ENCODE peak calls at places on chromosome 3, in eight cellular contexts. K is esophagus squamous epithelium, D is H7, O is osteoblast, V is left ventricle myocardium inferior, U is fibroblast of lung, F is K562, J is heart left ventricle. N is an unnamed sample. For H3K27me3, the result is how much of the 10 kb centered on the place peaks cover.

GRCh38 chr3:31444220-31445142 is 88.2 kb upstream of the STT3B start:
- DNase-seq in K (no peak), D (no peak), O (no peak), V (no peak), U (no peak), F (no peak), J (no peak), N (no peak)

GRCh38 chr3:58058654-58059263 is 50.5 kb downstream of the FLNB start:
- DNase-seq in K (no peak), D (no peak), O (no peak), V (no peak), U (peak), F (no peak), J (no peak), N (no peak)

GRCh38 chr3:114363554-114364202 is 69.8 kb downstream of the TIGIT start:
- DNase-seq in K (no peak), D (no peak), O (no peak), V (no peak), U (peak), F (no peak), J (no peak), N (no peak)

GRCh38 chr3:114758828-114759709 is 388.0 kb downstream of the ZBTB20 start:
- DNase-seq in K (no peak), D (no peak), O (no peak), V (no peak), U (peak), F (no peak), J (no peak), N (peak)

GRCh38 chr3:38627956-38628355 is 21.5 kb downstream of the SCN5A start:
- DNase-seq in K (no peak), D (peak), O (no peak), V (no peak), U (no peak), F (peak), J (no peak), N (peak)

GRCh38 chr3:178518660-178519396 is 17.4 kb upstream of the KCNMB2 start:
- DNase-seq in K (no peak), D (no peak), O (no peak), V (no peak), U (peak), F (no peak), J (no peak), N (no peak)

GRCh38 chr3:94070341-94070911 is 7.6 kb downstream of the NSUN3 start:
- DNase-seq in K (no peak), D (no peak), O (no peak), V (no peak), U (no peak), F (no peak), J (no peak), N (no peak)

GRCh38 chr3:191688756-191689433 is 227.9 kb downstream of the PYDC2 start:
- DNase-seq in K (no peak), D (no peak), O (no peak), V (no peak), U (no peak), F (no peak), J (no peak), N (no peak)

GRCh38 chr3:49411968-49412631 is at the start of the genes RHOA and TCTA:
- DNase-seq in K (peak), D (peak), O (peak), V (peak), U (peak), F (peak), J (peak), N (peak)

GRCh38 chr3:35487396-35487795 is 151.9 kb upstream of the ARPP21 start:
- DNase-seq in K (no peak), D (no peak), O (no peak), V (no peak), U (no peak), F (no peak), J (no peak), N (no peak)

GRCh38 chr3:28575100-28575747 is 226.6 kb upstream of the AZI2 start:
- DNase-seq in K (no peak), D (peak), O (peak), V (peak), U (no peak), F (no peak), J (peak), N (peak)

GRCh38 chr3:89046661-89047060 is 60.8 kb upstream of the EPHA3 start:
- DNase-seq in K (no peak), D (no peak), O (peak), V (no peak), U (no peak), F (no peak), J (no peak), N (no peak)

GRCh38 chr3:89038864-89039263 is 68.6 kb upstream of the EPHA3 start:
- DNase-seq in K (no peak), D (no peak), O (no peak), V (no peak), U (no peak), F (no peak), J (no peak), N (no peak)

GRCh38 chr3:89043406-89043947 is 63.9 kb upstream of the EPHA3 start:
- DNase-seq in K (no peak), D (no peak), O (no peak), V (no peak), U (no peak), F (no peak), J (no peak), N (no peak)

DNA sequence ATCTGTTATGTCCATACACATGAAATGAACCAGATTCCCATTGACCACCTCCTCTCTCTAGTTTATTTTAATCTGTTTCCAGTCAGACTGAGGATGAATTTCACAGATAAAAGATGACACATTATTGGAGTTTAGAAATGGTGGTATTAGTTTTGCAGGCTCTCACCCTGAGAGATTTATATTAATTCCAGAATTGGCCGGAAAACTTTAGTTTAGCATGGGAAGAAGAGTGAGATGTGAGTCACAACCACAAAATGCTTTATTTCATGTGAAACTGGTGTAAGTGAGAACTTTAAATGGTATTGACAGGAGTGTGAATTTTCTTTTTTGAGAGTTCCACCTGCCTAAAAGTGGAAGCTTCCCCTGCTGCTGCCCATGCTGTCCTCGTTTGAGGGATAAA is 65.2 kb upstream of the EPHA3 start:
- DNase-seq in K (no peak), D (no peak), O (peak), V (no peak), U (peak), F (no peak), J (no peak), N (no peak)
- H3K27me3 ChIP-seq in K (under half), D (under half), O (under half), V (under half), U (under half), F (under half), J (under half), N (under half)

DNA sequence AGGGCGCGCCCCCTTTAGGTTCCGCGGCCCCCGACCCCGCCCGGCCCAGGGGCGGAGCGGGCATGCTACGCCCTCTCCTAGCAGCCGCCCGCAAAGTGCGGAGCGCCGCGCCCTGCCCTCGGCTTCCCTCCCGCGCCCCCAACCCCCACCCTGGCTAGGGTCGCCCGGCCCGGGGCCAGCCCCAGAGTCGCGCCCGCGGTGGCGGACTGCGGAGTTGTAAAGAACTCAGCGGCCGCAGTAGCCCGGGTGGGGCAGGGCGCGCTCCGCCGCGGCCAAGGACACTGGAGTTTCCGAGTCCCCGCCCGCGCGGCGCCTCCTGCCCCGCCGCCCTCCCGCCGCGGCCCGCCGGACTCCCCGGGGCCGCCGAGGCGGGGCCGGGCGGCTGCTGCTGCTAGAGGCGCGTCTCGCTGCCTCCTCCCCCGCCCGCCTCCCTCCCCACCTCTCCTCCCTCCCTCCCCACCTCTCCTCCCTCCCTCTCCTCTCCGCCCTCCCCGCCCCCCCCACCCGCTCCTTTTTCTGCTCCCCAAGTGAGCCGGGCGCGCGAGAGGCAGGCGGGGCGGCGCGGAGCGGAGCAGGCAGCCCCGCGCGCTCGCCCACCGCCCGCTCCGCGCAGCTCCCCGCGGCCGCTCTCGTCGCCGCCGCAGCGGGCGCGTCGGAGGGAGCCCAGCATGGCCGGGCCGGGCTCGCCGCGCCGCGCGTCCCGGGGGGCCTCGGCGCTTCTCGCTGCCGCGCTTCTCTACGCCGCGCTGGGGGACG is at the start of gene CACNA2D3:
- DNase-seq in K (no peak), D (peak), O (peak), V (peak), U (peak), F (no peak), J (peak), N (peak)
- H3K27me3 ChIP-seq in K (half or more), D (half or more), O (under half), V (half or more), U (under half), F (under half), J (under half), N (half or more)

GRCh38 chr3:184228376-184229137 is 828 bp upstream of the VWA5B2 start:
- DNase-seq in K (no peak), D (no peak), O (no peak), V (no peak), U (no peak), F (no peak), J (no peak), N (no peak)

GRCh38 chr3:184229424-184230080 is at the start of gene VWA5B2:
- DNase-seq in K (no peak), D (peak), O (peak), V (peak), U (peak), F (peak), J (peak), N (peak)

GRCh38 chr3:184230081-184230602 is 757 bp downstream of the VWA5B2 start:
- DNase-seq in K (no peak), D (peak), O (peak), V (no peak), U (no peak), F (peak), J (no peak), N (no peak)

GRCh38 chr3:184230603-184231528 is 1.5 kb downstream of the VWA5B2 start:
- DNase-seq in K (no peak), D (peak), O (peak), V (no peak), U (no peak), F (no peak), J (no peak), N (peak)

GRCh38 chr3:184227481-184227935 is 1.9 kb upstream of the VWA5B2 start:
- DNase-seq in K (no peak), D (peak), O (peak), V (no peak), U (no peak), F (peak), J (no peak), N (peak)
- H3K27me3 ChIP-seq in K (half or more), D (half or more), O (half or more), V (half or more), U (under half), F (under half), J (under half), N (half or more)

DNA sequence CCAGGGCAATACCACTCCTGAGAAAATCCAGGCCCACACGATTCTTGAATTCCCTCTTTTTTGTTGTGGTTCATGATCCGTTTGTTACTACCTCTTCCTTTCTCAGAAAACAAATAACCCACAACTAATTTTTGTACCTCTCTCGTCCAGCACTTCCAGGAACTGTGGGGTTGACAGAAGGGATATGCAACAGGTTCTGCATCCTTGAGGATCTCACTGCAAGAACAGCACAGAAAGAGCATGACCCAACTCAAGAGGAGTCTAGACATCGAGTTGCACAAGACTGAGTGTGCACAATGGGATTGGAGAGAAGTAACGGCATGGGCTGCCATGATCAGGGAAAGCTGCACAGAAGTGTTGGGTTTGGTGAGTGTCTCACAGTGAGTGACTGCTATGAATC is 533.3 kb downstream of the SOX2 start:
- DNase-seq in K (no peak), D (no peak), O (no peak), V (no peak), U (no peak), F (no peak), J (no peak), N (no peak)
- H3K27me3 ChIP-seq in K (under half), D (under half), O (under half), V (under half), U (under half), F (under half), J (under half), N (under half)

DNA sequence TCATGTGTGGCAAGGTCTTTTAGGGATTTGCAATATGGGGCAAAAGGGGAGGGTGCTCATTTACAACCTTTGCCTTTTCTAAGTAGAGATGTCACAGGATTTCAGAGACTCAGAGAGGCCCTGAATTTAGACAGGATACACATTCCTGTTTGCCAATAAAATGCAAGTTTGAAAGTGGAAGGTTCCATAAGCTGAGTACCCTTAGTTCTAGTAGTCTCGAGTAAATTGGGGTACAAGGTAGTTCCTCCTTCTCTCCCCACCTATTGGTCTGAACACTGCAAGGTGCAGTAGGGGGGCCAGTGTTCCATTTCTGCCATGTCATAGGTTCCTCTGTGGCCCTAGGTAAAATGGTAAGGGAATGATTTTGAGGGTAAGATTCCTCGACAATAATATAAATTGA is 5.8 kb downstream of the SOX2 start:
- DNase-seq in K (no peak), D (peak), O (no peak), V (no peak), U (no peak), F (no peak), J (no peak), N (no peak)
- H3K27me3 ChIP-seq in K (half or more), D (under half), O (half or more), V (half or more), U (under half), F (under half), J (half or more), N (half or more)

GRCh38 chr3:48086736-48087470 is 70.7 kb upstream of the MAP4 start:
- DNase-seq in K (no peak), D (no peak), O (no peak), V (no peak), U (peak), F (no peak), J (no peak), N (no peak)
- H3K27me3 ChIP-seq in K (under half), D (under half), O (under half), V (under half), U (under half), F (under half), J (under half), N (under half)

GRCh38 chr3:72594615-72595215 is 253.5 kb downstream of the SHQ1 start:
- DNase-seq in K (no peak), D (no peak), O (no peak), V (no peak), U (no peak), F (no peak), J (no peak), N (no peak)

GRCh38 chr3:72595376-72595775 is 252.9 kb downstream of the SHQ1 start:
- DNase-seq in K (no peak), D (no peak), O (no peak), V (no peak), U (peak), F (peak), J (no peak), N (no peak)

GRCh38 chr3:72593881-72594397 is 254.3 kb downstream of the SHQ1 start:
- DNase-seq in K (no peak), D (no peak), O (no peak), V (no peak), U (peak), F (no peak), J (no peak), N (no peak)

GRCh38 chr3:72590732-72591192 is 257.5 kb downstream of the SHQ1 start:
- DNase-seq in K (no peak), D (peak), O (no peak), V (no peak), U (no peak), F (no peak), J (no peak), N (peak)

GRCh38 chr3:72591522-72592421 is 256.5 kb downstream of the SHQ1 start:
- DNase-seq in K (no peak), D (peak), O (peak), V (peak), U (peak), F (peak), J (peak), N (peak)
- H3K27me3 ChIP-seq in K (under half), D (under half), O (under half), V (under half), U (under half), F (under half), J (under half), N (under half)

GRCh38 chr3:159787191-159787590 is 201.4 kb upstream of the IL12A start:
- DNase-seq in K (no peak), D (no peak), O (no peak), V (no peak), U (peak), F (no peak), J (no peak), N (peak)
- H3K27me3 ChIP-seq in K (under half), D (under half), O (under half), V (under half), U (under half), F (under half), J (under half), N (under half)

DNA sequence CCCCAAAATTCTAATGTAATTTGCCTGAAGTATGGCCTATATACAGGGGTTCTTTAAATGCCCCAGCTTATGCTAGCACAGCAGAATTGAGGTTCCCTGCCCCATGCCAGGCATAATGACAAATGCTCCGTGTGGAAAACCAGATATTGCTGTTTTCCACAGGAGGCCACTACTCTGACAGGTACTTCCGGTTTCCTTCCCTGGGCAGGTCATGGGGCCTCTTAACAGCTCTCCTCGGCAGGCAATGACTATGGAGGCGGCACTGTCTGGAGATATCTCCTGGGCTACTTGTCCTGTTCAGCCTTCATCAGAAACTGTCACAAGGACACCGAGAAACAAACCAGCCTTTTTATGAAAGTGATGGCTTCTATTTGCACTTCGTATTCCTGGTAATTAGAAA is 54.8 kb downstream of the SLC7A14 start:
- DNase-seq in K (no peak), D (no peak), O (no peak), V (no peak), U (no peak), F (no peak), J (no peak), N (no peak)
- H3K27me3 ChIP-seq in K (under half), D (under half), O (under half), V (under half), U (under half), F (under half), J (under half), N (under half)